ENCODE peak calls at places on chromosome 19, in eight cellular contexts. C, W, F, Q, V, A, Z and Y are unnamed samples.

GRCh38 chr19:13024126-13024957 is 29.1 kb downstream of the NFIX start:
- ATAC-seq in C (peak; percentile 50), Q (peak; percentile 3), Z (peak; percentile 26), W (no peak), V (no peak), F (no peak), A (no peak), Y (no peak)

GRCh38 chr19:33302175-33302973 is at the start of gene CEBPA:
- ATAC-seq in V (peak; percentile 96), C (peak; percentile 92), Q (peak; percentile 71), A (peak; percentile 91), W (peak; percentile 71), F (peak; percentile 93), Z (peak; percentile 98), Y (peak; percentile 94)

GRCh38 chr19:49186108-49186507 is 28.5 kb downstream of the TRPM4 start:
- ATAC-seq in F (no peak), A (no peak), W (peak; percentile 88), Q (no peak), C (no peak), Z (no peak), V (no peak), Y (no peak)

GRCh38 chr19:43820098-43820860 is 6.8 kb upstream of the ZNF283 start:
- ATAC-seq in W (no peak), V (no peak), A (peak; percentile 79), Q (peak; percentile 92), C (no peak), F (no peak), Z (no peak), Y (peak; percentile 48)

GRCh38 chr19:13082192-13083007 is 20.3 kb downstream of the LYL1 start:
- ATAC-seq in F (peak; percentile 86), Z (peak; percentile 41), V (peak; percentile 68), W (peak; percentile 75), C (peak; percentile 77), Q (peak; percentile 61), A (peak; percentile 14), Y (peak; percentile 64)

GRCh38 chr19:13441810-13442512 is 64.3 kb downstream of the CACNA1A start:
- ATAC-seq in V (peak; percentile 79), C (no peak), A (peak; percentile 39), W (peak; percentile 38), F (peak; percentile 58), Q (peak; percentile 97), Z (no peak), Y (no peak)

GRCh38 chr19:21835429-21835809 is 563 bp downstream of the ZNF43 start:
- ATAC-seq in A (no peak), C (no peak), Z (no peak), F (no peak), Q (peak; percentile 11), W (no peak), V (no peak), Y (no peak)

GRCh38 chr19:8239528-8240273 is 30.5 kb downstream of the CERS4 start:
- ATAC-seq in W (peak; percentile 25), Z (peak; percentile 18), V (no peak), C (no peak), A (peak; percentile 3), Q (no peak), F (no peak), Y (no peak)

GRCh38 chr19:5935473-5936307 is 21.6 kb downstream of the CAPS start:
- ATAC-seq in V (no peak), F (no peak), C (no peak), Q (no peak), W (no peak), A (peak; percentile 36), Z (no peak), Y (peak; percentile 26)

GRCh38 chr19:35404879-35405622 is 34.2 kb downstream of the GPR42 start:
- ATAC-seq in F (no peak), Q (peak; percentile 22), A (peak; percentile 91), C (peak; percentile 28), V (peak; percentile 70), Z (peak; percentile 80), W (peak; percentile 49), Y (no peak)

GRCh38 chr19:4829001-4829712 is 2.4 kb downstream of the TICAM1 start:
- ATAC-seq in Z (peak; percentile 75), Q (no peak), W (peak; percentile 73), A (no peak), F (no peak), C (no peak), V (no peak), Y (no peak)

GRCh38 chr19:58562126-58563033 is 4.0 kb upstream of the UBE2M start:
- ATAC-seq in W (no peak), C (no peak), A (no peak), V (no peak), Z (peak; percentile 6), F (no peak), Q (peak; percentile 29), Y (no peak)

GRCh38 chr19:3573162-3573857 is 566 bp downstream of the HMG20B start:
- ATAC-seq in Q (peak; percentile 2), V (peak; percentile 32), W (peak; percentile 31), A (peak; percentile 33), F (peak; percentile 7), Z (peak; percentile 49), C (peak; percentile 37), Y (peak; percentile 2)

GRCh38 chr19:39263912-39264305 is 4.3 kb upstream of the IFNL2 start:
- ATAC-seq in V (no peak), C (peak; percentile 23), Q (peak; percentile 65), A (peak; percentile 22), Z (no peak), F (no peak), W (peak; percentile 81), Y (no peak)

GRCh38 chr19:43380771-43381386 is 27.4 kb downstream of the CD177 start:
- ATAC-seq in F (no peak), Q (no peak), Z (peak; percentile 36), A (no peak), C (no peak), V (no peak), W (no peak), Y (no peak)

GRCh38 chr19:31301306-31301980 is 47.8 kb downstream of the TSHZ3 start:
- ATAC-seq in F (no peak), W (no peak), Z (no peak), C (no peak), A (no peak), Q (no peak), V (no peak), Y (no peak)

GRCh38 chr19:31307270-31307669 is 42.0 kb downstream of the TSHZ3 start:
- ATAC-seq in V (no peak), Z (no peak), A (no peak), W (no peak), F (no peak), Q (no peak), C (no peak), Y (no peak)

GRCh38 chr19:31303262-31303815 is 45.9 kb downstream of the TSHZ3 start:
- ATAC-seq in C (no peak), V (no peak), Z (no peak), F (no peak), Q (no peak), W (no peak), A (no peak), Y (no peak)

GRCh38 chr19:31306006-31306753 is 43.1 kb downstream of the TSHZ3 start:
- ATAC-seq in A (no peak), F (no peak), Z (no peak), Q (no peak), W (no peak), C (no peak), V (no peak), Y (no peak)

DNA sequence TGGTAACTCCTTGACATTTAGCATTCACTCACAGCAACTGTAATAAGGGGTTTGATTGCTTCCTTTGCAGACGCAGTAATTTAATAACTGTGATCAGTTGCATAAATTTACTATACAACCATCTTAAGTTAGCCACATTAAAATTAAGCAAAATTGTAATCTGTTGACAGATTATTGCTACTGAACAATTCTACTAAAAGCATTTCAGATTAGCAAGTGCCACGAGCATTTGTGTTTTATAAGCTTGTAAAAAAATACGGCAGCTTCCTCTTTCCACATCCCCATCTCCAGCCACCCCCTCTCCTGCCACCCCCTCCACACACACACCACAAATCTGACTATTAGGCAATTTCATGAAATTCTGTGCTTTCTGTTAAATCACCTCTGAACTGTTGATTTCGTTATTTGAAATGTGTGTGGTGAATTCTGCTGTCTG is 44.3 kb downstream of the TSHZ3 start:
- ATAC-seq in C (no peak), Z (no peak), F (no peak), Q (no peak), W (no peak), A (peak; percentile 49), V (no peak), Y (no peak)
- H3K4me3 ChIP-seq in C (no peak overlapping the region), Z (no peak overlapping the region), F (no peak overlapping the region), Q (no peak overlapping the region), W (no peak overlapping the region), A (no peak overlapping the region), V (no peak overlapping the region), Y (no peak overlapping the region)

GRCh38 chr19:16828990-16829821 is at the start of gene SIN3B:
- ATAC-seq in A (peak; percentile 93), C (peak; percentile 85), Q (peak; percentile 56), Z (peak; percentile 89), W (peak; percentile 78), F (peak; percentile 88), V (peak; percentile 86), Y (peak; percentile 89)
- TF ChIP-seq POLR2AphosphoS5 in A (no peak), C (peak; percentile 66), Q (peak; percentile 79), Z (peak; percentile 51), W (peak; percentile 58), F (peak; percentile 96), V (peak; percentile 39), Y (peak; percentile 18)

DNA sequence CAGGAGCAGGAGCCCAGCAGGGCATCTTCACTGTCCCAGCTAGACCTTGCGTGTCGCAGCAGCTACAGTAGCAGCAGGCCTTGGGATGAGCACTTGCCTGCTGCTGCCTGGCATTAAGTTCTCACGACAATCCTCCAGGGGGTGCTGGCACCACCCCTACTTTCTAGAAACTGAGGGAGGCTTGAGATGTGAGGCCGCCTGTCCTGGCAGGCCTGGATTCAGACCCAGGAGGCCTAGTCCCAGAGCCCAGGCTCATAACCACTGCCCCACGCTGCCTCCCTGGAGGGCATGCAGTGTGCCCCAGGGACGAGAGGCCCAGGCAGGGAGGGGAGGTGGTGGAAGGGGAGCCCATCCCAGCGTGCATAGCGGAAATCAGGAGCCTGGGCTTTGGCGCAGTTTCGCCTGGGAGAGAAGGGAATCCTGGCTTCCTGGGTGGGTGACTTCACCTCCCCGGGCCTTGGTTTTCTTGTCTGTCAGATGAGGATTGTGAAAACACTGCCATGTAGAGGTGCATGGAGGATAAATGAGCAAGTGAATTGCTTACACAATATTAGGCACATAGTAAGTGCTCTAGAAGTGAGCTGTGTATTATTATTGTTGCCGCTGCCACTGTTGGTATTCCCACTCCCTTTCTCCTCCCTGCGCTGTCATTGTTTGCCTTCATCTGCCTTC is 26.1 kb downstream of the PPP5C start:
- ATAC-seq in V (no peak), Q (peak; percentile 59), A (no peak), C (peak; percentile 14), F (peak; percentile 54), W (no peak), Z (no peak), Y (peak; percentile 13)
- TF ChIP-seq CTCF in V (no peak), Q (peak; percentile 66), A (peak; percentile 20), C (no peak), F (peak; percentile 34), W (no peak), Z (no peak), Y (peak; percentile 8)

GRCh38 chr19:703651-704446 is 4.9 kb upstream of the PALM start:
- ATAC-seq in V (peak; percentile 98), Z (peak; percentile 78), A (peak; percentile 94), F (peak; percentile 83), C (peak; percentile 81), W (peak; percentile 91), Q (peak; percentile 95), Y (peak; percentile 86)

GRCh38 chr19:704447-704741 is 4.3 kb upstream of the PALM start:
- ATAC-seq in W (no peak), V (no peak), F (no peak), A (no peak), Q (peak; percentile 23), C (no peak), Z (no peak), Y (no peak)

GRCh38 chr19:708154-709141 is at the start of gene PALM:
- ATAC-seq in F (peak; percentile 52), V (peak; percentile 50), W (peak; percentile 40), Z (no peak), Q (peak; percentile 21), A (peak; percentile 34), C (peak; percentile 69), Y (peak; percentile 59)

GRCh38 chr19:703329-703650 is 5.4 kb upstream of the PALM start:
- ATAC-seq in V (no peak), F (peak; percentile 0), Z (no peak), W (no peak), A (peak; percentile 2), C (no peak), Q (no peak), Y (no peak)
- H3K4me3 ChIP-seq in V (peak overlapping the region; percentile 46), F (peak overlapping the region; percentile 46), Z (no peak overlapping the region), W (peak overlapping the region; percentile 76), A (peak overlapping the region; percentile 34), C (no peak overlapping the region), Q (peak overlapping the region; percentile 44), Y (peak overlapping the region; percentile 26)